ENCODE peak calls at places on chromosome 1, in eight cellular contexts. One of them, this sample, is unnamed.

GRCh38 chr1:2633936-2634491 is 1.2 kb upstream of the MMEL1 start:
- DNase-seq in right lobe of liver: peak; percentile 33
- DNase-seq in PC-9: no peak
- DNase-seq in CD4-positive, alpha-beta memory T cell: no peak
- DNase-seq in tibial artery: no peak
- DNase-seq in GM23338: no peak
- DNase-seq in heart right ventricle: no peak
- DNase-seq in NT2/D1: no peak
- DNase-seq in this sample: no peak

GRCh38 chr1:85607913-85608250 is 27.3 kb downstream of the CCN1 start:
- DNase-seq in right lobe of liver: no peak
- DNase-seq in PC-9: no peak
- DNase-seq in CD4-positive, alpha-beta memory T cell: no peak
- DNase-seq in tibial artery: no peak
- DNase-seq in GM23338: no peak
- DNase-seq in heart right ventricle: no peak
- DNase-seq in NT2/D1: no peak
- DNase-seq in this sample: no peak

GRCh38 chr1:153985984-153986761 is at the start of gene RAB13:
- DNase-seq in right lobe of liver: peak; percentile 93
- DNase-seq in PC-9: peak; percentile 66
- DNase-seq in CD4-positive, alpha-beta memory T cell: no peak
- DNase-seq in tibial artery: peak; percentile 88
- DNase-seq in GM23338: peak; percentile 91
- DNase-seq in heart right ventricle: peak; percentile 87
- DNase-seq in NT2/D1: peak; percentile 86
- DNase-seq in this sample: peak; percentile 86

GRCh38 chr1:25616932-25617625 is 488 bp downstream of the MAN1C1 start:
- DNase-seq in right lobe of liver: no peak
- DNase-seq in PC-9: no peak
- DNase-seq in CD4-positive, alpha-beta memory T cell: peak; percentile 33
- DNase-seq in tibial artery: no peak
- DNase-seq in GM23338: peak; percentile 48
- DNase-seq in heart right ventricle: no peak
- DNase-seq in NT2/D1: no peak
- DNase-seq in this sample: peak; percentile 20

GRCh38 chr1:81231729-81232038 is 569.0 kb upstream of the ADGRL2 start:
- DNase-seq in right lobe of liver: no peak
- DNase-seq in PC-9: no peak
- DNase-seq in CD4-positive, alpha-beta memory T cell: no peak
- DNase-seq in tibial artery: no peak
- DNase-seq in GM23338: no peak
- DNase-seq in heart right ventricle: no peak
- DNase-seq in NT2/D1: no peak
- DNase-seq in this sample: no peak

GRCh38 chr1:150876111-150876434 is 326 bp downstream of the ARNT start:
- DNase-seq in right lobe of liver: no peak
- DNase-seq in PC-9: peak; percentile 37
- DNase-seq in CD4-positive, alpha-beta memory T cell: no peak
- DNase-seq in tibial artery: peak; percentile 63
- DNase-seq in GM23338: peak; percentile 81
- DNase-seq in heart right ventricle: no peak
- DNase-seq in NT2/D1: peak; percentile 58
- DNase-seq in this sample: peak; percentile 82

GRCh38 chr1:28591708-28592313 is at the start of gene RAB42:
- DNase-seq in right lobe of liver: no peak
- DNase-seq in PC-9: no peak
- DNase-seq in CD4-positive, alpha-beta memory T cell: peak; percentile 12
- DNase-seq in tibial artery: peak; percentile 59
- DNase-seq in GM23338: peak; percentile 80
- DNase-seq in heart right ventricle: peak; percentile 35
- DNase-seq in NT2/D1: no peak
- DNase-seq in this sample: no peak

GRCh38 chr1:211541715-211542477 is 37.1 kb downstream of the SLC30A1 start:
- DNase-seq in right lobe of liver: no peak
- DNase-seq in PC-9: peak; percentile 87
- DNase-seq in CD4-positive, alpha-beta memory T cell: no peak
- DNase-seq in tibial artery: no peak
- DNase-seq in GM23338: no peak
- DNase-seq in heart right ventricle: no peak
- DNase-seq in NT2/D1: no peak
- DNase-seq in this sample: no peak

GRCh38 chr1:112375701-112376100 is 20.3 kb upstream of the CTTNBP2NL start:
- DNase-seq in right lobe of liver: no peak
- DNase-seq in PC-9: peak; percentile 66
- DNase-seq in CD4-positive, alpha-beta memory T cell: no peak
- DNase-seq in tibial artery: no peak
- DNase-seq in GM23338: no peak
- DNase-seq in heart right ventricle: no peak
- DNase-seq in NT2/D1: no peak
- DNase-seq in this sample: no peak

GRCh38 chr1:243806310-243806709 is 43.7 kb downstream of the AKT3 start:
- DNase-seq in right lobe of liver: no peak
- DNase-seq in PC-9: no peak
- DNase-seq in CD4-positive, alpha-beta memory T cell: no peak
- DNase-seq in tibial artery: no peak
- DNase-seq in GM23338: no peak
- DNase-seq in heart right ventricle: no peak
- DNase-seq in NT2/D1: no peak
- DNase-seq in this sample: no peak

GRCh38 chr1:110390096-110390495 is 730 bp downstream of the SLC16A4 start:
- DNase-seq in right lobe of liver: no peak
- DNase-seq in PC-9: no peak
- DNase-seq in CD4-positive, alpha-beta memory T cell: no peak
- DNase-seq in tibial artery: peak; percentile 77
- DNase-seq in GM23338: peak; percentile 61
- DNase-seq in heart right ventricle: peak; percentile 43
- DNase-seq in NT2/D1: no peak
- DNase-seq in this sample: no peak

GRCh38 chr1:212288614-212289013 is 3.4 kb downstream of the PPP2R5A start:
- DNase-seq in right lobe of liver: no peak
- DNase-seq in PC-9: no peak
- DNase-seq in CD4-positive, alpha-beta memory T cell: no peak
- DNase-seq in tibial artery: no peak
- DNase-seq in GM23338: no peak
- DNase-seq in heart right ventricle: no peak
- DNase-seq in NT2/D1: no peak
- DNase-seq in this sample: no peak

GRCh38 chr1:25199876-25200620 is 32.3 kb downstream of the SYF2 start:
- DNase-seq in right lobe of liver: no peak
- DNase-seq in PC-9: no peak
- DNase-seq in CD4-positive, alpha-beta memory T cell: no peak
- DNase-seq in tibial artery: no peak
- DNase-seq in GM23338: no peak
- DNase-seq in heart right ventricle: no peak
- DNase-seq in NT2/D1: no peak
- DNase-seq in this sample: no peak

GRCh38 chr1:17265950-17266349 is 17.1 kb downstream of the PADI3 start:
- DNase-seq in right lobe of liver: no peak
- DNase-seq in PC-9: no peak
- DNase-seq in CD4-positive, alpha-beta memory T cell: no peak
- DNase-seq in tibial artery: no peak
- DNase-seq in GM23338: no peak
- DNase-seq in heart right ventricle: no peak
- DNase-seq in NT2/D1: no peak
- DNase-seq in this sample: no peak

GRCh38 chr1:235391879-235392278 is 24.7 kb downstream of the TBCE start:
- DNase-seq in right lobe of liver: peak; percentile 8
- DNase-seq in PC-9: no peak
- DNase-seq in CD4-positive, alpha-beta memory T cell: no peak
- DNase-seq in tibial artery: no peak
- DNase-seq in GM23338: no peak
- DNase-seq in heart right ventricle: no peak
- DNase-seq in NT2/D1: no peak
- DNase-seq in this sample: no peak

GRCh38 chr1:161115132-161115711 is 2.6 kb downstream of the PFDN2 start:
- DNase-seq in right lobe of liver: no peak
- DNase-seq in PC-9: peak; percentile 96
- DNase-seq in CD4-positive, alpha-beta memory T cell: no peak
- DNase-seq in tibial artery: no peak
- DNase-seq in GM23338: no peak
- DNase-seq in heart right ventricle: no peak
- DNase-seq in NT2/D1: no peak
- DNase-seq in this sample: no peak

GRCh38 chr1:18965206-18966173 is 9.0 kb upstream of the IFFO2 start:
- DNase-seq in right lobe of liver: no peak
- DNase-seq in PC-9: peak; percentile 77
- DNase-seq in CD4-positive, alpha-beta memory T cell: no peak
- DNase-seq in tibial artery: no peak
- DNase-seq in GM23338: peak; percentile 70
- DNase-seq in heart right ventricle: no peak
- DNase-seq in NT2/D1: peak; percentile 71
- DNase-seq in this sample: no peak

DNA sequence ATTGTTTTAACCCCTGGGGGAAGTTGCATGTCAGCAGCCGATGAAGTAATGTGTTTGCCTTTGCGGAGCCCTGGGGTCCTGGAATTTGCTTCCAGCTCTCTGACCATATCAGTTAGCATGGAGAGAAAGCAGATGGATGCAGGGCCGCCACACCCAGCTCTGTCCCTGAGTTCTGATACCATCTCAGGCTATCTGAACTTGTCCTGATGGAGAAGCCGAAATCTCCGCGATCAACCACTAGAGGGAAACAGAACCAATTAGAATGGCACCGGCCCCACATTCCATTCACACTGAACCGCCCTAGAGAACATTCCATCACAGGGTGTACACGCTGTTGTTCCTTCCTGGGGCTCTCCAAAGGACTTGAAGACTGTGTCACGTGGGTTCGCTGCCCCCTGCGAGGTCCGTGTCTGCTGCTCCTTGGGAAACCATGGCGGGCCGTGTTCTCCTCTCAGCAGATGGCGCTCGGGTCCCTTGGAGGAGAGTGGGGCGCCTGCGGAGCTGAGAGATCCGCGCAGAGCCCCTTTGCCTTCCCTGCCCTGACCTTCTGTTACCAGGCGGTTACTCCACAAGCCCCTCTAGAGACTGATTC is 75.4 kb downstream of the ABCA4 start:
- DNase-seq in right lobe of liver: peak; percentile 65
- DNase-seq in PC-9: peak; percentile 97
- DNase-seq in CD4-positive, alpha-beta memory T cell: peak; percentile 23
- DNase-seq in tibial artery: peak; percentile 88
- DNase-seq in GM23338: peak; percentile 98
- DNase-seq in heart right ventricle: peak; percentile 94
- DNase-seq in NT2/D1: peak; percentile 87
- DNase-seq in this sample: peak; percentile 35
- H3K4me3 ChIP-seq in right lobe of liver: peak overlapping the region; percentile 43
- H3K4me3 ChIP-seq in PC-9: no peak overlapping the region
- H3K4me3 ChIP-seq in CD4-positive, alpha-beta memory T cell: no peak overlapping the region
- H3K4me3 ChIP-seq in tibial artery: peak overlapping the region; percentile 32
- H3K4me3 ChIP-seq in GM23338: peak overlapping the region; percentile 30
- H3K4me3 ChIP-seq in heart right ventricle: no peak overlapping the region
- H3K4me3 ChIP-seq in NT2/D1: no peak overlapping the region
- H3K4me3 ChIP-seq in this sample: no peak overlapping the region

DNA sequence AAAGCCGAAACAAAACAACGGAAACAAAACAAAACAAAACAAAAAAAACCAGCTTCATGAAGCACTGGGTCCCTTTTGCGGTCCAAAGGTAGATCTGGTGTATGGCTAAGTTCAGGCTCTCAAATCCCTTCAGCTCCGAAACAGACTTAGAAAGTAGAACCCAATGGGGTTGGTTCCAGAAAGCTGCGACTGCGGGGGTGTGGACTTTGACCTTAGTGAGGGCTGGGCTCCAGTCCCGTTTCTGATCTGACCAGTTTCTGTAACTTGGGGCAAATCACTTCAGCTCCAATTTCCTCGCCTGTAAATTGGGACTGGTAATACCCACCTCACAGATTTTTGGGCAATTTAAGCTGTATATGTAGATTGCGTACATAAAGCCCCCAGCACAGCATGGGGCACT is 105.2 kb downstream of the ZSCAN20 start:
- DNase-seq in right lobe of liver: no peak
- DNase-seq in PC-9: no peak
- DNase-seq in CD4-positive, alpha-beta memory T cell: no peak
- DNase-seq in tibial artery: no peak
- DNase-seq in GM23338: no peak
- DNase-seq in heart right ventricle: no peak
- DNase-seq in NT2/D1: no peak
- DNase-seq in this sample: no peak
- H3K27me3 ChIP-seq in right lobe of liver: no peaks in the 10 kb centered on the region
- H3K27me3 ChIP-seq in PC-9: peaks cover 93% of the 10 kb centered on the region
- H3K27me3 ChIP-seq in CD4-positive, alpha-beta memory T cell: no peaks in the 10 kb centered on the region
- H3K27me3 ChIP-seq in tibial artery: no peaks in the 10 kb centered on the region
- H3K27me3 ChIP-seq in GM23338: no peaks in the 10 kb centered on the region
- H3K27me3 ChIP-seq in heart right ventricle: no peaks in the 10 kb centered on the region
- H3K27me3 ChIP-seq in NT2/D1: no peaks in the 10 kb centered on the region
- H3K27me3 ChIP-seq in this sample: no peaks in the 10 kb centered on the region

GRCh38 chr1:11708554-11709350 is 17.2 kb downstream of the DRAXIN start:
- DNase-seq in right lobe of liver: no peak
- DNase-seq in PC-9: peak; percentile 55
- DNase-seq in CD4-positive, alpha-beta memory T cell: no peak
- DNase-seq in tibial artery: no peak
- DNase-seq in GM23338: no peak
- DNase-seq in heart right ventricle: no peak
- DNase-seq in NT2/D1: no peak
- DNase-seq in this sample: no peak
- H3K4me1 ChIP-seq in right lobe of liver: no peaks in the 10 kb centered on the region
- H3K4me1 ChIP-seq in PC-9: no peaks in the 10 kb centered on the region
- H3K4me1 ChIP-seq in CD4-positive, alpha-beta memory T cell: no peaks in the 10 kb centered on the region
- H3K4me1 ChIP-seq in tibial artery: peaks cover 8% of the 10 kb centered on the region
- H3K4me1 ChIP-seq in GM23338: peaks cover 33% of the 10 kb centered on the region
- H3K4me1 ChIP-seq in heart right ventricle: no peaks in the 10 kb centered on the region
- H3K4me1 ChIP-seq in NT2/D1: peaks cover 22% of the 10 kb centered on the region
- H3K4me1 ChIP-seq in this sample: peaks cover 10% of the 10 kb centered on the region

DNA sequence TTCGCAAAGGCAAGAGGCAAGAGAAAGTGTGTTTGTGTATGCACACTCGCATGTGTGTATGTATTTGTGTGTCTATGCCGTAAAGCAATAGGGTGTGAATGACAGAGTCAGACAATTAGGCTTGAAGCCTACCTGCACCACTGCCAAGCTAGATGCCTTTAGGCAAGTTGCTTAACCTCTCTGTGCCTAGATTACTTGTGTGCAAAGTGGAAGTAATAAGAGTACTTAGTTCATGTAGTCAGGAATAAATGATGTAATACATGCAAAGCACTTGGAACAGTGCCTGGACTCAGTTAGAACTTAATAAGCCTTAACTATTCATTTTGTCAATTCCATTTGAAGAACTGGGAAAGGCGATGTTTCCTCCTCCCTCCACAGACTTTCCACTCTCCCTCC is 31.7 kb downstream of the LAMB3 start:
- DNase-seq in right lobe of liver: no peak
- DNase-seq in PC-9: no peak
- DNase-seq in CD4-positive, alpha-beta memory T cell: no peak
- DNase-seq in tibial artery: no peak
- DNase-seq in GM23338: no peak
- DNase-seq in heart right ventricle: no peak
- DNase-seq in NT2/D1: no peak
- DNase-seq in this sample: no peak
- H3K4me3 ChIP-seq in right lobe of liver: no peak overlapping the region
- H3K4me3 ChIP-seq in PC-9: no peak overlapping the region
- H3K4me3 ChIP-seq in CD4-positive, alpha-beta memory T cell: no peak overlapping the region
- H3K4me3 ChIP-seq in tibial artery: no peak overlapping the region
- H3K4me3 ChIP-seq in GM23338: no peak overlapping the region
- H3K4me3 ChIP-seq in heart right ventricle: no peak overlapping the region
- H3K4me3 ChIP-seq in NT2/D1: no peak overlapping the region
- H3K4me3 ChIP-seq in this sample: no peak overlapping the region

This sample was measured in BE2C.